ENCODE peak calls at places on chromosomes 6 and 20, in five cellular contexts. One of them, this sample, is unnamed.

GRCh38 chr20:20343886-20344381 is 24.0 kb upstream of the INSM1 start:
- DNase-seq in A549: no peak
- DNase-seq in Right ventricle myocardium superior: no peak
- DNase-seq in AG08395: no peak
- DNase-seq in activated T-cell treated with anti-CD3 and anti-CD28 coated beads, Interleukin-2, amount 50 U/mL, for 72 hours: no peak
- DNase-seq in this sample: no peak

GRCh38 chr6:151276112-151276745 is 36.5 kb downstream of the AKAP12 start:
- DNase-seq in AG08395: peak
- DNase-seq in A549: peak
- DNase-seq in activated T-cell treated with anti-CD3 and anti-CD28 coated beads, Interleukin-2, amount 50 U/mL, for 72 hours: no peak
- DNase-seq in Right ventricle myocardium superior: peak
- DNase-seq in this sample: no peak

GRCh38 chr6:141169419-141169818 is 963.3 kb upstream of the GJE1 start:
- DNase-seq in Right ventricle myocardium superior: no peak
- DNase-seq in A549: peak
- DNase-seq in AG08395: peak
- DNase-seq in activated T-cell treated with anti-CD3 and anti-CD28 coated beads, Interleukin-2, amount 50 U/mL, for 72 hours: no peak
- DNase-seq in this sample: no peak

GRCh38 chr6:71404145-71404966 is 115.7 kb downstream of the OGFRL1 start:
- DNase-seq in Right ventricle myocardium superior: no peak
- DNase-seq in A549: peak
- DNase-seq in AG08395: peak
- DNase-seq in activated T-cell treated with anti-CD3 and anti-CD28 coated beads, Interleukin-2, amount 50 U/mL, for 72 hours: no peak
- DNase-seq in this sample: no peak

GRCh38 chr6:89385156-89385667 is 26.9 kb downstream of the RRAGD start:
- DNase-seq in AG08395: no peak
- DNase-seq in A549: peak
- DNase-seq in Right ventricle myocardium superior: no peak
- DNase-seq in activated T-cell treated with anti-CD3 and anti-CD28 coated beads, Interleukin-2, amount 50 U/mL, for 72 hours: no peak
- DNase-seq in this sample: no peak

GRCh38 chr6:1136856-1137255 is 175.0 kb upstream of the FOXQ1 start:
- DNase-seq in AG08395: no peak
- DNase-seq in activated T-cell treated with anti-CD3 and anti-CD28 coated beads, Interleukin-2, amount 50 U/mL, for 72 hours: no peak
- DNase-seq in A549: no peak
- DNase-seq in Right ventricle myocardium superior: no peak
- DNase-seq in this sample: no peak

GRCh38 chr6:41074692-41075436 is 2.1 kb downstream of the NFYA start:
- DNase-seq in Right ventricle myocardium superior: no peak
- DNase-seq in AG08395: no peak
- DNase-seq in activated T-cell treated with anti-CD3 and anti-CD28 coated beads, Interleukin-2, amount 50 U/mL, for 72 hours: no peak
- DNase-seq in A549: no peak
- DNase-seq in this sample: no peak

GRCh38 chr20:22825076-22825475 is 210.0 kb upstream of the SSTR4 start:
- DNase-seq in Right ventricle myocardium superior: no peak
- DNase-seq in A549: no peak
- DNase-seq in activated T-cell treated with anti-CD3 and anti-CD28 coated beads, Interleukin-2, amount 50 U/mL, for 72 hours: no peak
- DNase-seq in AG08395: no peak
- DNase-seq in this sample: no peak

GRCh38 chr20:45822863-45823262 is 4.2 kb downstream of the TNNC2 start:
- DNase-seq in activated T-cell treated with anti-CD3 and anti-CD28 coated beads, Interleukin-2, amount 50 U/mL, for 72 hours: peak
- DNase-seq in A549: no peak
- DNase-seq in AG08395: peak
- DNase-seq in Right ventricle myocardium superior: no peak
- DNase-seq in this sample: no peak

GRCh38 chr6:37168163-37168758 is 1.7 kb upstream of the PIM1 start:
- DNase-seq in Right ventricle myocardium superior: no peak
- DNase-seq in activated T-cell treated with anti-CD3 and anti-CD28 coated beads, Interleukin-2, amount 50 U/mL, for 72 hours: no peak
- DNase-seq in AG08395: no peak
- DNase-seq in A549: no peak
- DNase-seq in this sample: no peak

GRCh38 chr6:72650081-72650745 is 28.3 kb downstream of the KCNQ5 start:
- DNase-seq in AG08395: no peak
- DNase-seq in A549: no peak
- DNase-seq in activated T-cell treated with anti-CD3 and anti-CD28 coated beads, Interleukin-2, amount 50 U/mL, for 72 hours: no peak
- DNase-seq in Right ventricle myocardium superior: no peak
- DNase-seq in this sample: no peak

GRCh38 chr6:158819213-158819976 is at the start of gene EZR:
- DNase-seq in activated T-cell treated with anti-CD3 and anti-CD28 coated beads, Interleukin-2, amount 50 U/mL, for 72 hours: peak
- DNase-seq in Right ventricle myocardium superior: peak
- DNase-seq in A549: peak
- DNase-seq in AG08395: peak
- DNase-seq in this sample: peak

GRCh38 chr6:73523434-73524123 is 2.7 kb upstream of the EEF1A1 start:
- DNase-seq in activated T-cell treated with anti-CD3 and anti-CD28 coated beads, Interleukin-2, amount 50 U/mL, for 72 hours: peak
- DNase-seq in A549: peak
- DNase-seq in AG08395: peak
- DNase-seq in Right ventricle myocardium superior: peak
- DNase-seq in this sample: peak

GRCh38 chr6:45472383-45472782 is 94.6 kb upstream of the SUPT3H start:
- DNase-seq in AG08395: peak
- DNase-seq in A549: no peak
- DNase-seq in activated T-cell treated with anti-CD3 and anti-CD28 coated beads, Interleukin-2, amount 50 U/mL, for 72 hours: no peak
- DNase-seq in Right ventricle myocardium superior: peak
- DNase-seq in this sample: no peak

GRCh38 chr6:62150048-62150663 is 135.9 kb downstream of the KHDRBS2 start:
- DNase-seq in activated T-cell treated with anti-CD3 and anti-CD28 coated beads, Interleukin-2, amount 50 U/mL, for 72 hours: no peak
- DNase-seq in AG08395: peak
- DNase-seq in Right ventricle myocardium superior: no peak
- DNase-seq in A549: peak
- DNase-seq in this sample: peak

GRCh38 chr6:69090132-69090531 is 455.1 kb downstream of the ADGRB3 start:
- DNase-seq in AG08395: peak
- DNase-seq in activated T-cell treated with anti-CD3 and anti-CD28 coated beads, Interleukin-2, amount 50 U/mL, for 72 hours: no peak
- DNase-seq in Right ventricle myocardium superior: no peak
- DNase-seq in A549: peak
- DNase-seq in this sample: no peak

GRCh38 chr6:71287038-71287437 is 1.6 kb upstream of the OGFRL1 start:
- DNase-seq in A549: no peak
- DNase-seq in Right ventricle myocardium superior: no peak
- DNase-seq in AG08395: peak
- DNase-seq in activated T-cell treated with anti-CD3 and anti-CD28 coated beads, Interleukin-2, amount 50 U/mL, for 72 hours: no peak
- DNase-seq in this sample: peak

GRCh38 chr20:11553603-11554002 is 364.1 kb upstream of the BTBD3 start:
- DNase-seq in Right ventricle myocardium superior: no peak
- DNase-seq in AG08395: peak
- DNase-seq in A549: peak
- DNase-seq in activated T-cell treated with anti-CD3 and anti-CD28 coated beads, Interleukin-2, amount 50 U/mL, for 72 hours: no peak
- DNase-seq in this sample: no peak

GRCh38 chr20:36313476-36313875 is 7.3 kb downstream of the DLGAP4 start:
- DNase-seq in activated T-cell treated with anti-CD3 and anti-CD28 coated beads, Interleukin-2, amount 50 U/mL, for 72 hours: no peak
- DNase-seq in AG08395: no peak
- DNase-seq in Right ventricle myocardium superior: no peak
- DNase-seq in A549: no peak
- DNase-seq in this sample: no peak

GRCh38 chr6:136723780-136724179 is 68.5 kb downstream of the MAP3K5 start:
- DNase-seq in AG08395: no peak
- DNase-seq in A549: no peak
- DNase-seq in activated T-cell treated with anti-CD3 and anti-CD28 coated beads, Interleukin-2, amount 50 U/mL, for 72 hours: peak
- DNase-seq in Right ventricle myocardium superior: no peak
- DNase-seq in this sample: peak

GRCh38 chr6:4488389-4488788 is 287.8 kb upstream of the CDYL start:
- DNase-seq in A549: no peak
- DNase-seq in Right ventricle myocardium superior: no peak
- DNase-seq in AG08395: no peak
- DNase-seq in activated T-cell treated with anti-CD3 and anti-CD28 coated beads, Interleukin-2, amount 50 U/mL, for 72 hours: no peak
- DNase-seq in this sample: no peak

GRCh38 chr20:11849976-11850670 is 67.6 kb upstream of the BTBD3 start:
- DNase-seq in AG08395: no peak
- DNase-seq in activated T-cell treated with anti-CD3 and anti-CD28 coated beads, Interleukin-2, amount 50 U/mL, for 72 hours: no peak
- DNase-seq in A549: no peak
- DNase-seq in Right ventricle myocardium superior: no peak
- DNase-seq in this sample: no peak

GRCh38 chr6:132919476-132919875 is 105.1 kb downstream of the RPS12 start:
- DNase-seq in AG08395: peak
- DNase-seq in Right ventricle myocardium superior: peak
- DNase-seq in A549: peak
- DNase-seq in activated T-cell treated with anti-CD3 and anti-CD28 coated beads, Interleukin-2, amount 50 U/mL, for 72 hours: no peak
- DNase-seq in this sample: no peak

GRCh38 chr20:59775221-59776055 is 158.0 kb downstream of the SYCP2 start:
- DNase-seq in activated T-cell treated with anti-CD3 and anti-CD28 coated beads, Interleukin-2, amount 50 U/mL, for 72 hours: no peak
- DNase-seq in AG08395: no peak
- DNase-seq in Right ventricle myocardium superior: no peak
- DNase-seq in A549: no peak
- DNase-seq in this sample: no peak

GRCh38 chr6:170202416-170203135 is 88.3 kb downstream of the DLL1 start:
- DNase-seq in Right ventricle myocardium superior: no peak
- DNase-seq in activated T-cell treated with anti-CD3 and anti-CD28 coated beads, Interleukin-2, amount 50 U/mL, for 72 hours: no peak
- DNase-seq in AG08395: no peak
- DNase-seq in A549: no peak
- DNase-seq in this sample: no peak

GRCh38 chr6:127146935-127147334 is 28.5 kb downstream of the RSPO3 start:
- DNase-seq in AG08395: peak
- DNase-seq in Right ventricle myocardium superior: no peak
- DNase-seq in activated T-cell treated with anti-CD3 and anti-CD28 coated beads, Interleukin-2, amount 50 U/mL, for 72 hours: no peak
- DNase-seq in A549: peak
- DNase-seq in this sample: no peak

GRCh38 chr6:144415014-144415413 is 129.9 kb downstream of the UTRN start:
- DNase-seq in AG08395: no peak
- DNase-seq in activated T-cell treated with anti-CD3 and anti-CD28 coated beads, Interleukin-2, amount 50 U/mL, for 72 hours: no peak
- DNase-seq in A549: peak
- DNase-seq in Right ventricle myocardium superior: no peak
- DNase-seq in this sample: no peak

GRCh38 chr6:165849539-165850430 is 186.7 kb upstream of the PDE10A start:
- DNase-seq in AG08395: no peak
- DNase-seq in A549: no peak
- DNase-seq in activated T-cell treated with anti-CD3 and anti-CD28 coated beads, Interleukin-2, amount 50 U/mL, for 72 hours: peak
- DNase-seq in Right ventricle myocardium superior: peak
- DNase-seq in this sample: no peak

GRCh38 chr6:107763959-107764358 is 60.2 kb downstream of the SCML4 start:
- DNase-seq in activated T-cell treated with anti-CD3 and anti-CD28 coated beads, Interleukin-2, amount 50 U/mL, for 72 hours: no peak
- DNase-seq in A549: no peak
- DNase-seq in Right ventricle myocardium superior: no peak
- DNase-seq in AG08395: peak
- DNase-seq in this sample: no peak

GRCh38 chr20:58471161-58471834 is 43.9 kb downstream of the APCDD1L start:
- DNase-seq in activated T-cell treated with anti-CD3 and anti-CD28 coated beads, Interleukin-2, amount 50 U/mL, for 72 hours: no peak
- DNase-seq in A549: no peak
- DNase-seq in AG08395: no peak
- DNase-seq in Right ventricle myocardium superior: peak
- DNase-seq in this sample: no peak

GRCh38 chr20:16262594-16262993 is 310.7 kb downstream of the KIF16B start:
- DNase-seq in AG08395: no peak
- DNase-seq in Right ventricle myocardium superior: no peak
- DNase-seq in activated T-cell treated with anti-CD3 and anti-CD28 coated beads, Interleukin-2, amount 50 U/mL, for 72 hours: no peak
- DNase-seq in A549: no peak
- DNase-seq in this sample: no peak

GRCh38 chr20:59955131-59955796 is 3.0 kb upstream of the CDH26 start:
- DNase-seq in AG08395: peak
- DNase-seq in A549: peak
- DNase-seq in activated T-cell treated with anti-CD3 and anti-CD28 coated beads, Interleukin-2, amount 50 U/mL, for 72 hours: no peak
- DNase-seq in Right ventricle myocardium superior: no peak
- DNase-seq in this sample: peak

This sample was measured in OCI-LY7.